ENCODE peak calls at places on chromosome 3, in six cellular contexts. H is stimulated activated naive B cell treated with anti-CD40 and anti-IgM and Interleukin-4, amounts not matched to agents 10 μg/mL and 1 μg/mL and 100 μg/mL, for 72 hours; T is T-helper 9 cell; D is NCI-H446; V is fibroblast of the aortic adventitia; K is ELF-1. Y is an unnamed sample.

GRCh38 chr3:10928396-10928960 is 64.1 kb upstream of the SLC6A1 start:
- DNase-seq in H (no peak), T (no peak), D (peak; percentile 35), V (peak; percentile 25), K (peak; percentile 10), Y (peak; percentile 51)

GRCh38 chr3:129035360-129036233 is 25.0 kb upstream of the GP9 start:
- DNase-seq in H (no peak), T (no peak), D (no peak), V (no peak), K (no peak), Y (peak; percentile 48)

GRCh38 chr3:134251731-134252391 is 1.2 kb upstream of the RYK start:
- DNase-seq in H (no peak), T (no peak), D (no peak), V (no peak), K (peak; percentile 76), Y (peak; percentile 58)

GRCh38 chr3:64329037-64329436 is 103.8 kb upstream of the PRICKLE2 start:
- DNase-seq in H (no peak), T (no peak), D (no peak), V (no peak), K (no peak), Y (no peak)

GRCh38 chr3:16484216-16484615 is 29.3 kb downstream of the RFTN1 start:
- DNase-seq in H (no peak), T (no peak), D (no peak), V (peak; percentile 98), K (no peak), Y (no peak)

GRCh38 chr3:184648726-184649125 is 63.1 kb downstream of the MAGEF1 start:
- DNase-seq in H (no peak), T (no peak), D (no peak), V (no peak), K (no peak), Y (no peak)

GRCh38 chr3:53725308-53725995 is 120.8 kb downstream of the CHDH start:
- DNase-seq in H (no peak), T (no peak), D (no peak), V (peak; percentile 7), K (no peak), Y (no peak)

GRCh38 chr3:130662407-130663028 is 84.1 kb downstream of the PIK3R4 start:
- DNase-seq in H (no peak), T (no peak), D (no peak), V (peak; percentile 37), K (no peak), Y (no peak)

GRCh38 chr3:156689589-156689988 is 15.2 kb downstream of the TIPARP start:
- DNase-seq in H (no peak), T (no peak), D (no peak), V (no peak), K (no peak), Y (no peak)

GRCh38 chr3:130687327-130687726 is 59.3 kb downstream of the PIK3R4 start:
- DNase-seq in H (no peak), T (no peak), D (no peak), V (no peak), K (no peak), Y (no peak)

GRCh38 chr3:72299321-72299802 is 514.4 kb upstream of the PROK2 start:
- DNase-seq in H (no peak), T (no peak), D (no peak), V (peak; percentile 86), K (peak; percentile 73), Y (peak; percentile 95)

GRCh38 chr3:49238274-49239127 is 38.5 kb downstream of the C3orf62 start:
- DNase-seq in H (peak; percentile 12), T (no peak), D (no peak), V (peak; percentile 89), K (peak; percentile 86), Y (peak; percentile 90)

GRCh38 chr3:118228151-118228550 is 806.5 kb downstream of the IGSF11 start:
- DNase-seq in H (no peak), T (no peak), D (no peak), V (no peak), K (no peak), Y (no peak)

GRCh38 chr3:45666729-45667440 is 22.3 kb upstream of the SACM1L start:
- DNase-seq in H (no peak), T (no peak), D (peak; percentile 54), V (peak; percentile 76), K (no peak), Y (no peak)

GRCh38 chr3:100103558-100104441 is 10.5 kb downstream of the FILIP1L start:
- DNase-seq in H (no peak), T (no peak), D (peak; percentile 82), V (no peak), K (no peak), Y (no peak)

GRCh38 chr3:189630667-189631372 is 369 bp upstream of the TP63 start:
- DNase-seq in H (no peak), T (no peak), D (no peak), V (no peak), K (no peak), Y (no peak)

GRCh38 chr3:141840737-141841544 is 35.5 kb upstream of the ATP1B3 start:
- DNase-seq in H (no peak), T (no peak), D (no peak), V (peak; percentile 86), K (no peak), Y (no peak)

GRCh38 chr3:46070458-46071136 is 43.3 kb upstream of the XCR1 start:
- DNase-seq in H (no peak), T (no peak), D (no peak), V (no peak), K (no peak), Y (no peak)

GRCh38 chr3:171306631-171307030 is 153.6 kb downstream of the TNIK start:
- DNase-seq in H (no peak), T (no peak), D (peak; percentile 91), V (peak; percentile 98), K (no peak), Y (peak; percentile 69)

GRCh38 chr3:11095932-11096265 is 58.4 kb upstream of the HRH1 start:
- DNase-seq in H (no peak), T (no peak), D (no peak), V (no peak), K (peak; percentile 15), Y (no peak)

GRCh38 chr3:48896991-48897390 is 1.7 kb downstream of the SLC25A20 start:
- DNase-seq in H (no peak), T (no peak), D (no peak), V (no peak), K (no peak), Y (no peak)

GRCh38 chr3:157290761-157291160 is 130.8 kb upstream of the CCNL1 start:
- DNase-seq in H (no peak), T (no peak), D (peak; percentile 35), V (peak; percentile 98), K (no peak), Y (no peak)

GRCh38 chr3:128820252-128820839 is 59.1 kb upstream of the ACAD9 start:
- DNase-seq in H (no peak), T (no peak), D (no peak), V (no peak), K (no peak), Y (no peak)

GRCh38 chr3:141000027-141000663 is 51.0 kb upstream of the SPSB4 start:
- DNase-seq in H (peak; percentile 23), T (peak; percentile 21), D (peak; percentile 77), V (peak; percentile 52), K (peak; percentile 82), Y (peak; percentile 87)

GRCh38 chr3:152458725-152459515 is 190.2 kb downstream of the MBNL1 start:
- DNase-seq in H (no peak), T (no peak), D (no peak), V (peak; percentile 53), K (no peak), Y (no peak)

GRCh38 chr3:139937674-139938279 is 2.8 kb downstream of the CLSTN2 start:
- DNase-seq in H (no peak), T (no peak), D (peak; percentile 65), V (peak; percentile 58), K (no peak), Y (no peak)

GRCh38 chr3:125593991-125594574 is 1.2 kb downstream of the OSBPL11 start:
- DNase-seq in H (no peak), T (no peak), D (no peak), V (peak; percentile 15), K (peak; percentile 32), Y (no peak)

GRCh38 chr3:8540456-8540855 is 38.8 kb downstream of the LMCD1 start:
- DNase-seq in H (no peak), T (no peak), D (no peak), V (no peak), K (no peak), Y (no peak)

GRCh38 chr3:33441322-33441976 is 1.2 kb upstream of the UBP1 start:
- DNase-seq in H (no peak), T (no peak), D (peak; percentile 43), V (no peak), K (no peak), Y (no peak)

Y was measured in islet precursor cell.